ENCODE peak calls at places on chromosome 13, in nine cellular contexts. I, D, Q, N, T, V, Y, K and O are unnamed samples.

GRCh38 chr13:47175172-47175806 is 278.4 kb upstream of the HTR2A start:
- DNase-seq in Y (no peak), T (no peak), K (no peak), V (no peak), Q (no peak), N (no peak), D (peak; percentile 94), I (no peak), O (no peak)

GRCh38 chr13:94419304-94419943 is 60.1 kb downstream of the DCT start:
- DNase-seq in T (no peak), N (no peak), Y (no peak), V (no peak), K (no peak), I (no peak), Q (no peak), D (peak; percentile 75), O (no peak)

GRCh38 chr13:110250258-110250891 is 56.6 kb downstream of the COL4A1 start:
- DNase-seq in K (no peak), D (peak; percentile 79), Q (no peak), I (no peak), V (no peak), N (peak; percentile 30), T (no peak), Y (no peak), O (no peak)

GRCh38 chr13:86932935-86933334 is 738.2 kb upstream of the SLITRK5 start:
- DNase-seq in Q (no peak), N (no peak), Y (peak; percentile 33), V (peak; percentile 69), I (no peak), K (peak; percentile 56), D (peak; percentile 14), T (no peak), O (no peak)

GRCh38 chr13:84645196-84646071 is 763.2 kb upstream of the SLITRK1 start:
- DNase-seq in D (peak; percentile 92), N (no peak), Q (no peak), V (no peak), T (no peak), I (no peak), K (no peak), Y (no peak), O (no peak)

GRCh38 chr13:110367620-110368019 is 60.5 kb downstream of the COL4A2 start:
- DNase-seq in Q (no peak), N (no peak), V (no peak), T (no peak), K (no peak), Y (no peak), I (no peak), D (no peak), O (no peak)

GRCh38 chr13:109700176-109700575 is 86.2 kb downstream of the IRS2 start:
- DNase-seq in I (peak; percentile 96), Q (peak; percentile 75), D (peak; percentile 81), Y (peak; percentile 75), K (no peak), N (peak; percentile 67), V (no peak), T (no peak), O (peak; percentile 89)

GRCh38 chr13:108155185-108156106 is 59.9 kb downstream of the LIG4 start:
- DNase-seq in Y (peak; percentile 65), I (peak; percentile 77), T (peak; percentile 64), N (peak; percentile 61), K (peak; percentile 52), D (peak; percentile 23), V (peak; percentile 69), Q (peak; percentile 36), O (peak; percentile 75)

DNA sequence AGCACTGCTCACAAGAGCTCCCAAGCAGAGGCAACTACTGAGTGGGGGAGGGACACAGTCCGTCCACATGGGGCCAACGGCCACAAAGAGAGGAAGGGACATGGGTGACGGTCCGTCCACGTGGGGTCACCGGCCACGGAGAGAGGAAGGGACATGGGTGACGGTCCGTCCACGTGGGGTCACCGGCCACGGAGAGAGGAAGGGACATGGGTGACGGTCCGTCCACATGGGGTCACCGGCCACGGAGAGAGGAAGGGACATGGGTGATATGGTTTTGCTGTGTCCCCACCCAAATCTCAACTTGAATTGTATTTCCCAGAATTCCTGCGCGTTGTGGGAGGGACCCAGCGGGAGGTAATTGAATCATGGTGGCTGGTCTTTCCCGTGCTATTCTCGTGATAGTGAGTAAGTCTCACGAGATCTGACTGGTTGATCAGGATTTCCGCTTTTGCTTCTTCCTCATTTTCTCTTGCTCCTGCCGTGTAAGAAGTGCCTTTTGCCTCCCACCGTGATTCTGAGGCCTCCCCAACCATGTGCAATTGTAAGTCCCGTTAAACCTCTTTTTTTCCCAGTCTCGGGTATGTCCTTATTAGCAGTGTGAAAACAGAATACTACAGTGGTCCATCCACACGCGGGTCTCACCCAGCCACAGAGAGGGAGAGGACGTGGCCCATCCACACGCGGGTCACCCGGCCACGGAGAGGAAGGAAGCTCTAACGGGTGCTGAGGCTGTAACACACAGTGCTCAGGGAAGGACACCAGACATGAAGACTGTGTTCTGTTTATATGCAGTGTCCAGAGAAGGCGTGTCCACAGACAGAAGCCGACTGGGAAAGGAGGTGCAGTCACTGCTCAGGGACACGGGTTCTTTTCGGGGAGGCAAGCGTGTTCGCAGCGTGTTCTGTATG is 48.5 kb downstream of the GAS6 start:
- DNase-seq in K (no peak), N (no peak), V (no peak), T (no peak), Q (no peak), D (no peak), I (no peak), Y (no peak), O (no peak)
- H3K4me3 ChIP-seq in K (no peak overlapping the region), N (no peak overlapping the region), V (no peak overlapping the region), T (no peak overlapping the region), Q (no peak overlapping the region), D (no peak overlapping the region), I (peak overlapping the region; percentile 7), Y (no peak overlapping the region), O (no peak overlapping the region)

DNA sequence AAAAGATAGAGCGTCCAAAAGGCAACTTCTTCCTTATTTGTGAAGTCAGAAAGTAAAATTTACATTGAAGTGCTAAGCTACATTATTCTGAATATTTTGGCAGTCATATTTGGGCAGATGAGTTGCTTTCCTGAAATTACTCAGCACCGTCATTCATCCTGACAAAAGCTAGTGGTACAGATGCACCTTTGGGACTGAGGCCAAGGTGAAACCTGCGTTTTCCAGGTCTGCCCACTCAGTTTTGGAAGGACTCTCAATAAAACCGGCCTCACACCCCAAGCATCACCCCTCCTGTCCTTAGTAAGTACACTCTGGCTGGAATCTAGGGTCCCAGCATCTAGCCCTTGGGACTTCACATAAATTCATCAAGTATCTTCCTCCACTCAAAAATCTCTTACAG is 187.5 kb downstream of the TM9SF2 start:
- DNase-seq in D (no peak), Y (no peak), N (no peak), K (no peak), V (no peak), Q (no peak), I (no peak), T (no peak), O (no peak)
- H3K4me1 ChIP-seq in D (no peaks in the 10 kb centered on the region), Y (peaks cover 35% of the 10 kb centered on the region), N (peaks cover 7% of the 10 kb centered on the region), K (peaks cover 93% of the 10 kb centered on the region), V (peaks cover 72% of the 10 kb centered on the region), Q (no peaks in the 10 kb centered on the region), I (no peaks in the 10 kb centered on the region), T (no peaks in the 10 kb centered on the region), O (peaks cover 6% of the 10 kb centered on the region)

GRCh38 chr13:112061367-112062046 is 5.4 kb upstream of the SOX1 start:
- DNase-seq in Q (no peak), V (peak; percentile 54), N (no peak), Y (no peak), T (no peak), D (no peak), K (peak; percentile 73), I (no peak), O (no peak)

GRCh38 chr13:112063807-112064206 is 3.1 kb upstream of the SOX1 start:
- DNase-seq in Y (no peak), T (no peak), Q (no peak), N (no peak), I (no peak), K (no peak), D (no peak), V (no peak), O (no peak)

GRCh38 chr13:112062047-112062618 is 4.8 kb upstream of the SOX1 start:
- DNase-seq in T (no peak), Y (no peak), Q (no peak), K (peak; percentile 57), V (no peak), N (no peak), I (no peak), D (no peak), O (no peak)

GRCh38 chr13:112063309-112063626 is 3.7 kb upstream of the SOX1 start:
- DNase-seq in Q (no peak), V (no peak), I (no peak), Y (no peak), T (no peak), K (no peak), D (no peak), N (no peak), O (no peak)

GRCh38 chr13:112062619-112063308 is 4.2 kb upstream of the SOX1 start:
- DNase-seq in Y (peak; percentile 71), Q (no peak), T (no peak), V (peak; percentile 77), D (no peak), K (peak; percentile 91), N (no peak), I (no peak), O (no peak)
- H3K27me3 ChIP-seq in Y (peaks cover 100% of the 10 kb centered on the region), Q (peaks cover 98% of the 10 kb centered on the region), T (no peaks in the 10 kb centered on the region), V (peaks cover 98% of the 10 kb centered on the region), D (peaks cover 45% of the 10 kb centered on the region), K (peaks cover 100% of the 10 kb centered on the region), N (no peaks in the 10 kb centered on the region), I (peaks cover 90% of the 10 kb centered on the region), O (peaks cover 63% of the 10 kb centered on the region)

DNA sequence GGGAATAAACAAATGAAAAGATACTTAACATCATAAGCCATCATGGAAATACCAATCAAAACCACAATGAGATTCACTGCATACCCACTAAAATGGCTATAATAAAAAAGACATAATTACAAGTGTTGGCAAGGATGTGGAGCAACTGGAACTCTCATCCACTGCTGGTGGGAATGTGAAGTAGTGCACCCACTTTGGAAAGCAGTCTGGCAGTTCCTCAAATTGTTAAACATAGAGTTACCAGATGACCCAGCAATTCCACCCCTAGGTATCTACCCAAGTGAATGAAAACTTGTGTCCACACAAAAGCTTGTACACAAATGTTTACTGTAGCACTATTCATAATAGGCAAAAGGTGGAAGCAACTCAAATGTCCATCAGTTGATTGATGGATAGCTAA is 46.9 kb downstream of the FLT1 start:
- DNase-seq in D (no peak), N (no peak), T (no peak), I (no peak), V (no peak), K (no peak), Q (no peak), Y (no peak), O (no peak)
- H3K4me3 ChIP-seq in D (no peak overlapping the region), N (no peak overlapping the region), T (no peak overlapping the region), I (no peak overlapping the region), V (no peak overlapping the region), K (no peak overlapping the region), Q (no peak overlapping the region), Y (no peak overlapping the region), O (no peak overlapping the region)

GRCh38 chr13:77571956-77572355 is 36.5 kb downstream of the SCEL start:
- DNase-seq in I (no peak), N (no peak), K (no peak), T (no peak), D (no peak), V (peak; percentile 32), Y (no peak), Q (no peak), O (no peak)
- H3K4me1 ChIP-seq in I (no peaks in the 10 kb centered on the region), N (no peaks in the 10 kb centered on the region), K (no peaks in the 10 kb centered on the region), T (no peaks in the 10 kb centered on the region), D (no peaks in the 10 kb centered on the region), V (no peaks in the 10 kb centered on the region), Y (no peaks in the 10 kb centered on the region), Q (no peaks in the 10 kb centered on the region), O (no peaks in the 10 kb centered on the region)

GRCh38 chr13:20064128-20064527 is 96.7 kb downstream of the GJA3 start:
- DNase-seq in Q (no peak), N (no peak), Y (no peak), K (no peak), D (peak; percentile 65), I (no peak), T (no peak), V (no peak), O (no peak)
- H3K27me3 ChIP-seq in Q (no peaks in the 10 kb centered on the region), N (no peaks in the 10 kb centered on the region), Y (no peaks in the 10 kb centered on the region), K (no peaks in the 10 kb centered on the region), D (no peaks in the 10 kb centered on the region), I (no peaks in the 10 kb centered on the region), T (no peaks in the 10 kb centered on the region), V (no peaks in the 10 kb centered on the region), O (no peaks in the 10 kb centered on the region)